ENCODE peak calls at places on chromosome 18, in eight cellular contexts. E is ELR, R is choroid plexus epithelial cell, A is cardiac muscle cell, C is NAMALWA, L is left lung, F is fibroblast of lung, K is left kidney. Y is an unnamed sample.

GRCh38 chr18:33097126-33097525 is 324.3 kb upstream of the KLHL14 start:
- DNase-seq in E (no peak), R (no peak), A (no peak), C (no peak), L (no peak), F (peak; percentile 7), K (no peak), Y (no peak)

GRCh38 chr18:33152376-33152775 is 288.1 kb downstream of the CCDC178 start:
- DNase-seq in E (no peak), R (no peak), A (no peak), C (no peak), L (no peak), F (no peak), K (peak; percentile 27), Y (no peak)

GRCh38 chr18:70907673-70908072 is 618.8 kb downstream of the SOCS6 start:
- DNase-seq in E (no peak), R (peak; percentile 40), A (no peak), C (no peak), L (no peak), F (peak; percentile 37), K (no peak), Y (peak; percentile 49)

GRCh38 chr18:80173060-80173459 is 64.0 kb downstream of the ADNP2 start:
- DNase-seq in E (no peak), R (no peak), A (no peak), C (no peak), L (no peak), F (no peak), K (no peak), Y (no peak)

GRCh38 chr18:53093650-53094049 is 753.7 kb downstream of the DCC start:
- DNase-seq in E (no peak), R (no peak), A (no peak), C (no peak), L (no peak), F (no peak), K (peak; percentile 78), Y (no peak)

GRCh38 chr18:44716697-44717163 is 36.0 kb downstream of the SETBP1 start:
- DNase-seq in E (no peak), R (no peak), A (no peak), C (no peak), L (no peak), F (no peak), K (no peak), Y (peak; percentile 68)

GRCh38 chr18:73683618-73684238 is 463.9 kb downstream of the FBXO15 start:
- DNase-seq in E (no peak), R (no peak), A (no peak), C (no peak), L (no peak), F (peak; percentile 58), K (no peak), Y (peak; percentile 54)

GRCh38 chr18:22286576-22286975 is 117.2 kb downstream of the GATA6 start:
- DNase-seq in E (no peak), R (no peak), A (no peak), C (no peak), L (peak; percentile 66), F (no peak), K (no peak), Y (peak; percentile 82)

GRCh38 chr18:57640236-57640635 is 18.6 kb upstream of the NARS1 start:
- DNase-seq in E (no peak), R (peak; percentile 45), A (no peak), C (no peak), L (no peak), F (peak; percentile 30), K (no peak), Y (no peak)

GRCh38 chr18:76459687-76460350 is 35.2 kb downstream of the ZNF516 start:
- DNase-seq in E (peak; percentile 99), R (peak; percentile 98), A (no peak), C (no peak), L (no peak), F (peak; percentile 98), K (peak; percentile 19), Y (peak; percentile 98)

GRCh38 chr18:67778016-67778415 is 261.5 kb upstream of the DSEL start:
- DNase-seq in E (no peak), R (no peak), A (no peak), C (no peak), L (no peak), F (no peak), K (no peak), Y (no peak)

GRCh38 chr18:36411745-36412168 is 114.2 kb downstream of the FHOD3 start:
- DNase-seq in E (peak; percentile 76), R (peak; percentile 30), A (peak; percentile 68), C (peak; percentile 54), L (no peak), F (peak; percentile 3), K (peak; percentile 55), Y (peak; percentile 60)

GRCh38 chr18:39198376-39198775 is 1632.8 kb upstream of the CELF4 start:
- DNase-seq in E (peak; percentile 33), R (peak; percentile 21), A (no peak), C (no peak), L (no peak), F (peak; percentile 57), K (no peak), Y (peak; percentile 73)

GRCh38 chr18:23291456-23292205 is 156.3 kb downstream of the CABLES1 start:
- DNase-seq in E (peak; percentile 42), R (peak; percentile 48), A (no peak), C (peak; percentile 16), L (no peak), F (peak; percentile 63), K (no peak), Y (peak; percentile 69)

GRCh38 chr18:21100141-21100540 is 11.5 kb downstream of the ROCK1 start:
- DNase-seq in E (no peak), R (peak; percentile 28), A (no peak), C (peak; percentile 25), L (no peak), F (peak; percentile 31), K (no peak), Y (peak; percentile 17)